ENCODE peak calls at places on chromosomes 1 and 21, in seven cellular contexts. H, F, G, E, I, T and O are unnamed samples. For H3K27me3, the result is how much of the 10 kb centered on the place peaks cover.

GRCh38 chr1:175906370-175906769 is 163.0 kb upstream of the TNR start:
- DNase-seq in H (no peak), F (no peak), G (peak), E (no peak), I (no peak), T (no peak), O (no peak)

GRCh38 chr21:27134513-27134912 is 167.6 kb upstream of the ADAMTS5 start:
- DNase-seq in H (no peak), F (no peak), G (no peak), E (no peak), I (no peak), T (no peak), O (no peak)

GRCh38 chr1:18972991-18973390 is 16.5 kb upstream of the IFFO2 start:
- DNase-seq in H (no peak), F (no peak), G (no peak), E (no peak), I (no peak), T (no peak), O (no peak)

GRCh38 chr1:119372493-119373086 is 4.0 kb downstream of the HAO2 start:
- DNase-seq in H (peak), F (no peak), G (peak), E (peak), I (no peak), T (no peak), O (peak)

GRCh38 chr1:166703726-166704220 is 135.5 kb upstream of the POGK start:
- DNase-seq in H (no peak), F (no peak), G (no peak), E (no peak), I (no peak), T (no peak), O (no peak)

GRCh38 chr1:212721388-212722247 is 22.0 kb upstream of the BATF3 start:
- DNase-seq in H (peak), F (no peak), G (no peak), E (peak), I (no peak), T (no peak), O (no peak)

GRCh38 chr1:245154429-245155185 is at the start of gene KIF26B:
- DNase-seq in H (peak), F (no peak), G (peak), E (no peak), I (peak), T (no peak), O (peak)

GRCh38 chr1:247415423-247416361 is at the start of gene NLRP3:
- DNase-seq in H (peak), F (peak), G (peak), E (no peak), I (peak), T (no peak), O (no peak)

GRCh38 chr1:113786055-113786454 is 26.2 kb downstream of the RSBN1 start:
- DNase-seq in H (peak), F (no peak), G (no peak), E (no peak), I (no peak), T (no peak), O (no peak)

GRCh38 chr1:248686815-248687214 is 15.8 kb downstream of the OR14I1 start:
- DNase-seq in H (peak), F (no peak), G (no peak), E (no peak), I (no peak), T (no peak), O (no peak)

GRCh38 chr1:151935154-151935553 is 25.8 kb upstream of the THEM4 start:
- DNase-seq in H (peak), F (no peak), G (no peak), E (no peak), I (no peak), T (no peak), O (no peak)

GRCh38 chr1:36912365-36912840 is 121.9 kb downstream of the GRIK3 start:
- DNase-seq in H (no peak), F (no peak), G (no peak), E (no peak), I (no peak), T (no peak), O (no peak)

GRCh38 chr1:83588140-83588539 is 410.8 kb downstream of the TTLL7 start:
- DNase-seq in H (no peak), F (no peak), G (no peak), E (no peak), I (no peak), T (no peak), O (no peak)

GRCh38 chr21:24204641-24205040 is 1402.6 kb downstream of the MRPL39 start:
- DNase-seq in H (no peak), F (no peak), G (no peak), E (no peak), I (no peak), T (no peak), O (no peak)

GRCh38 chr1:228084325-228084724 is 1.8 kb downstream of the ARF1 start:
- DNase-seq in H (peak), F (no peak), G (no peak), E (no peak), I (no peak), T (peak), O (no peak)

GRCh38 chr21:41593784-41594138 is 85.8 kb upstream of the TMPRSS2 start:
- DNase-seq in H (no peak), F (no peak), G (no peak), E (no peak), I (no peak), T (no peak), O (no peak)

GRCh38 chr21:41596241-41596925 is 88.4 kb upstream of the TMPRSS2 start:
- DNase-seq in H (no peak), F (no peak), G (no peak), E (no peak), I (no peak), T (no peak), O (no peak)

GRCh38 chr21:41597227-41597626 is 89.3 kb upstream of the TMPRSS2 start:
- DNase-seq in H (no peak), F (no peak), G (no peak), E (no peak), I (no peak), T (no peak), O (no peak)

GRCh38 chr21:41589620-41590175 is 81.7 kb upstream of the TMPRSS2 start:
- DNase-seq in H (no peak), F (no peak), G (no peak), E (no peak), I (no peak), T (no peak), O (no peak)

DNA sequence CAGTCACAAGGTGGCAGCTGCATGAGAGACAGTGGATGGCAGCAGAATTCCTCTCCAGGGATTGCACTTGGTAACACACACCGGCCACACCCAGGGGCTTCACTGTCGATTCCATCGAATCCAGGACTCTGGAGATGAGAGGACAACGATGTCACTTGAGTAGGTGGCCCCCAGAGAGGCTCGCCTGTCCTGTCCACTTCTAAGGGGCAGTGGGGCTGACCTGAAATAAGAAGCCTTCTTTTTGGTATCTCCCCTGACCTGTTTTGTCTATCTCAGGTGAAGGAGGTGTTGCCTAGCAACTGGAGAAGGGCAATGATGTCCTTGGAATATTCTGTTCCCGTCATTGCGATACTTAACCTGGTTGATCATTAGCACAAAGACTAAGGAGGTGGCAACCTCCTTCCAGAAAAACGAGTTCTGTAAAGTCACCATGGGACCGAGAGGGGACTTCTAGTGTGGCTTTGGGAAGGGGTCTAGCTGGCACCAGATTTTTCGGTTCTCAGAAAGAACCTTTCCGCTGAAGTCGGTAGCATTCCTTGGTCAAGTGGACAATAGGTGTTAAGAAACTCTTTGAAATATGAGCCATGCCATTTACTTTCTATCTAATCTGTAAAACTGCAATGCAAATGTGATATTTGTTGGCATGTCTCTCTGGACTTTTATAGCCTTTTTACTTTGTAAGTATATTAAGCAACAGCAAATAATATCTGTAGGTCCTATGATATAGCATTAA is 85.3 kb upstream of the TMPRSS2 start:
- DNase-seq in H (no peak), F (no peak), G (no peak), E (no peak), I (no peak), T (no peak), O (no peak)
- H3K27me3 ChIP-seq in H (under half), F (under half), G (under half), E (under half), I (under half), T (under half), O (under half)

GRCh38 chr1:155005076-155005971 is 2.7 kb downstream of the ZBTB7B start:
- DNase-seq in H (peak), F (peak), G (no peak), E (peak), I (peak), T (no peak), O (no peak)
- H3K4me3 ChIP-seq in H (peak), F (peak), G (no peak), E (peak), I (peak), T (peak), O (no peak)

DNA sequence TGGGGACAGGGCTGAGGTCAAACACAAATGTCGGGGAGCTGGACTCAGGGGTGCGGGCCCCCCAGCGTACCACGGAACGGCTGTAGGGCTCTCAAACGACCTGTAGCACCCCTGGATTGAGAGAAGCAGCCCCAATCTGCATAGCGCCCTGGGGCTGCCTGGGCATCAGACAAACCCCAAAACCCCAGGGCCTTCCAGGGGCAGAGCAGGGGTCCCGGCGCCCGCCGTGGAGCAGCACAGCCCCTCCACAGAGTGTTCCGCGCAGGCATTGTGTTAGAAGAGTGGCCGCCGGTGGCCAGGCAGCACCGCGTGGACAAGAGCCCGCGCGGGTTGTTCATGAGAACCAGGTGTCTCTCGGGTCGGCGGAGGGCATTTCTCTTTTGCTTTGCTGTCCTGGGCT is 64.2 kb upstream of the ARHGEF16 start:
- DNase-seq in H (no peak), F (no peak), G (no peak), E (no peak), I (no peak), T (no peak), O (no peak)
- H3K27me3 ChIP-seq in H (half or more), F (under half), G (under half), E (half or more), I (under half), T (under half), O (under half)

DNA sequence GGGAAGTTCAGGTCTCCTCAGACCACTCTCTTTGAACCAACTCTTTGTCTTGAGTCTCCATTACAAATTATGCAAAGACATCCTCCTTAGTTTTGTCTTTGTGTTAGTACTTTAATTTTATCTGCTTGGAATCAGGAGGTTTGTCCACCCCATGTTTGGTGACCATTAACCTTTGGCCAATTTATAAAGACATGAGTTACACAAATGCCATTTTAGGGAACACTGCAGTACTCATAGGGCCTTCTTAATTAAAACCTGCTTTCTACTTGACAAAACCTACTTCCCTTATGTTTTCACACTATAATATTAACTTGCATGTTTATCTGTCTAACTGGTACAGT is 7.9 kb upstream of the CDC73 start:
- DNase-seq in H (no peak), F (no peak), G (no peak), E (no peak), I (no peak), T (no peak), O (no peak)
- H3K4me3 ChIP-seq in H (no peak), F (no peak), G (no peak), E (peak), I (no peak), T (no peak), O (no peak)

GRCh38 chr1:7590426-7590790 is 180.7 kb upstream of the VAMP3 start:
- DNase-seq in H (no peak), F (peak), G (no peak), E (no peak), I (no peak), T (no peak), O (no peak)
- H3K27me3 ChIP-seq in H (half or more), F (under half), G (under half), E (under half), I (under half), T (under half), O (under half)

GRCh38 chr1:199009447-199009846 is 370.6 kb downstream of the PTPRC start:
- DNase-seq in H (no peak), F (no peak), G (no peak), E (no peak), I (no peak), T (no peak), O (no peak)
- H3K4me3 ChIP-seq in H (no peak), F (no peak), G (no peak), E (no peak), I (peak), T (no peak), O (no peak)

DNA sequence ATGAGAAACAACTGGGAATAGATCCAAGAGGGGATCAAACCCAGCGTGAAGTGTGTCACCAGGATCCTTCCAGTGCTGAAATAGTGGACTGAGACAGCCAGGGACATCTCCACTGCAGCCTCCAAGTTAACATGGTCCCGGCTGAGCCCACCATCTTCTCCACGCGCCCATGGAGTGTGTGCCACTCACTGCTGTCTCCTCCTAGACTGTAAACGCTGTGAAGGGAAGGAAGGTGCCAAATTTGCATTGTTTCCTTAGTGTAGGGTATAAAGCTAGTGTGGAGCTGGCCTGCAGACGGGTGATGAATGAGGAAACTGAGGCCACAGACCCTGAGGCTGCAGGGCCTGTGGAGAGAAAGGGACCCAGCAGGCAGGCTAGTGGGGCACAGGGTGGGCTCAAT is 183.6 kb downstream of the FOXD2 start:
- DNase-seq in H (no peak), F (no peak), G (no peak), E (no peak), I (no peak), T (no peak), O (no peak)
- H3K27me3 ChIP-seq in H (under half), F (under half), G (under half), E (under half), I (under half), T (under half), O (under half)

GRCh38 chr1:8120693-8121260 is 94.7 kb upstream of the ERRFI1 start:
- DNase-seq in H (peak), F (peak), G (no peak), E (peak), I (no peak), T (no peak), O (no peak)
- H3K4me3 ChIP-seq in H (no peak), F (no peak), G (no peak), E (no peak), I (no peak), T (no peak), O (no peak)

GRCh38 chr1:206769331-206769731 is 1.2 kb upstream of the IL19 start:
- DNase-seq in H (no peak), F (no peak), G (no peak), E (no peak), I (peak), T (no peak), O (no peak)
- H3K27me3 ChIP-seq in H (half or more), F (under half), G (under half), E (under half), I (under half), T (under half), O (half or more)